ENCODE peak calls at places on chromosomes 11 and 22, in eight cellular contexts. Q is tibial artery; E is stimulated activated CD4-positive, alpha-beta T cell treated with anti-CD3 and anti-CD28 coated beads, Interleukin-4, amount 100 ng/mL, for 48 hours; R is amygdala; S is stimulated activated CD8-positive, alpha-beta memory T cell treated with anti-CD3 and anti-CD28 coated beads, Interleukin-15, amount 100 ng/mL, for 1 hour; N is neural crest cell; U is stimulated activated naive CD8-positive, alpha-beta T cell treated with anti-CD3 and anti-CD28 coated beads, Interleukin-15, Interleukin-2, amounts not matched to agents 100 U/mL and 50 U/mL, for 24 hours; P is stromal cell of bone marrow. D is an unnamed sample.

GRCh38 chr22:36237462-36238347 is 1.6 kb downstream of the APOL2 start:
- DNase-seq in Q (no peak), E (no peak), R (no peak), S (no peak), N (no peak), U (peak), P (no peak), D (no peak)

GRCh38 chr11:65486570-65487466 is 12.0 kb upstream of the MALAT1 start:
- DNase-seq in Q (no peak), E (no peak), R (no peak), S (no peak), N (no peak), U (no peak), P (no peak), D (no peak)

GRCh38 chr11:5618807-5619206 is 6.0 kb upstream of the TRIM34 start:
- DNase-seq in Q (no peak), E (no peak), R (no peak), S (no peak), N (no peak), U (no peak), P (peak), D (no peak)

GRCh38 chr11:77068461-77069335 is 1.9 kb downstream of the CAPN5 start:
- DNase-seq in Q (no peak), E (no peak), R (no peak), S (no peak), N (no peak), U (no peak), P (no peak), D (no peak)

GRCh38 chr22:48918585-48919186 is 909.0 kb downstream of the BRD1 start:
- DNase-seq in Q (no peak), E (no peak), R (no peak), S (no peak), N (no peak), U (no peak), P (no peak), D (no peak)

GRCh38 chr22:20234760-20235452 is 33.2 kb downstream of the RTN4R start:
- DNase-seq in Q (no peak), E (no peak), R (no peak), S (no peak), N (no peak), U (no peak), P (no peak), D (no peak)

GRCh38 chr11:60951909-60952741 is at the start of gene SLC15A3:
- DNase-seq in Q (peak), E (no peak), R (peak), S (no peak), N (no peak), U (peak), P (peak), D (no peak)

GRCh38 chr11:59175104-59175503 is 3.2 kb downstream of the DTX4 start:
- DNase-seq in Q (no peak), E (no peak), R (no peak), S (no peak), N (peak), U (no peak), P (no peak), D (no peak)

GRCh38 chr11:7077101-7077500 is 11.7 kb upstream of the RBMXL2 start:
- DNase-seq in Q (no peak), E (no peak), R (no peak), S (no peak), N (no peak), U (no peak), P (no peak), D (no peak)

GRCh38 chr22:36897611-36898010 is 15.8 kb upstream of the CSF2RB start:
- DNase-seq in Q (no peak), E (no peak), R (no peak), S (no peak), N (no peak), U (no peak), P (no peak), D (no peak)

GRCh38 chr22:43305806-43306205 is 37.4 kb downstream of the SCUBE1 start:
- DNase-seq in Q (no peak), E (no peak), R (no peak), S (no peak), N (no peak), U (no peak), P (no peak), D (no peak)

GRCh38 chr22:36252754-36253522 is at the start of gene APOL1:
- DNase-seq in Q (no peak), E (peak), R (no peak), S (no peak), N (no peak), U (peak), P (peak), D (peak)

GRCh38 chr22:17117400-17117799 is 3.8 kb downstream of the TMEM121B start:
- DNase-seq in Q (no peak), E (no peak), R (no peak), S (no peak), N (no peak), U (no peak), P (no peak), D (no peak)

GRCh38 chr11:46698597-46698996 is 1.8 kb downstream of the ARHGAP1 start:
- DNase-seq in Q (no peak), E (no peak), R (no peak), S (no peak), N (no peak), U (no peak), P (no peak), D (no peak)

GRCh38 chr11:134033696-134034491 is 35.0 kb upstream of the JAM3 start:
- DNase-seq in Q (peak), E (peak), R (peak), S (peak), N (peak), U (peak), P (peak), D (peak)

GRCh38 chr22:24834845-24835570 is 29.0 kb downstream of the SGSM1 start:
- DNase-seq in Q (no peak), E (no peak), R (no peak), S (no peak), N (no peak), U (no peak), P (no peak), D (no peak)

GRCh38 chr22:49577168-49578060 is 250.3 kb downstream of the BRD1 start:
- DNase-seq in Q (no peak), E (no peak), R (no peak), S (no peak), N (no peak), U (no peak), P (no peak), D (no peak)

GRCh38 chr11:117020287-117020686 is 77.9 kb downstream of the SIK3 start:
- DNase-seq in Q (no peak), E (no peak), R (no peak), S (no peak), N (no peak), U (peak), P (no peak), D (no peak)

GRCh38 chr11:3225159-3225758 is 6.6 kb upstream of the MRGPRG start:
- DNase-seq in Q (no peak), E (no peak), R (no peak), S (no peak), N (no peak), U (no peak), P (no peak), D (no peak)

GRCh38 chr11:125168875-125169537 is 4.5 kb downstream of the PKNOX2 start:
- DNase-seq in Q (no peak), E (no peak), R (no peak), S (no peak), N (no peak), U (no peak), P (no peak), D (no peak)

GRCh38 chr11:62933775-62934495 is 12.8 kb upstream of the CHRM1 start:
- DNase-seq in Q (no peak), E (no peak), R (no peak), S (no peak), N (no peak), U (no peak), P (no peak), D (no peak)

GRCh38 chr11:62410972-62411371 is 7.9 kb upstream of the SCGB1A1 start:
- DNase-seq in Q (no peak), E (no peak), R (no peak), S (no peak), N (no peak), U (no peak), P (no peak), D (no peak)

GRCh38 chr11:34395916-34396555 is 38.2 kb upstream of the ABTB2 start:
- DNase-seq in Q (no peak), E (no peak), R (no peak), S (no peak), N (no peak), U (no peak), P (peak), D (no peak)

GRCh38 chr11:9838229-9838628 is 174.4 kb downstream of the SWAP70 start:
- DNase-seq in Q (no peak), E (no peak), R (no peak), S (no peak), N (no peak), U (no peak), P (no peak), D (no peak)

GRCh38 chr11:126231725-126232459 is 20.3 kb downstream of the FAM118B start:
- DNase-seq in Q (no peak), E (no peak), R (no peak), S (no peak), N (no peak), U (no peak), P (no peak), D (no peak)

GRCh38 chr11:118883368-118884071 is at the start of gene CXCR5:
- DNase-seq in Q (no peak), E (no peak), R (no peak), S (no peak), N (no peak), U (peak), P (no peak), D (peak)

GRCh38 chr22:45600791-45601730 is 70.6 kb upstream of the ATXN10 start:
- DNase-seq in Q (no peak), E (no peak), R (no peak), S (no peak), N (no peak), U (no peak), P (peak), D (no peak)

GRCh38 chr22:20008221-20008995 is 8.2 kb downstream of the ARVCF start:
- DNase-seq in Q (no peak), E (no peak), R (no peak), S (no peak), N (no peak), U (no peak), P (no peak), D (no peak)

GRCh38 chr11:1516273-1517067 is 29.9 kb upstream of the MOB2 start:
- DNase-seq in Q (no peak), E (no peak), R (no peak), S (no peak), N (no peak), U (no peak), P (no peak), D (no peak)

GRCh38 chr11:12625438-12626071 is 48.7 kb upstream of the TEAD1 start:
- DNase-seq in Q (no peak), E (no peak), R (no peak), S (no peak), N (no peak), U (no peak), P (peak), D (no peak)

GRCh38 chr11:122441702-122442092 is 213.8 kb upstream of the UBASH3B start:
- DNase-seq in Q (no peak), E (no peak), R (no peak), S (no peak), N (no peak), U (no peak), P (no peak), D (no peak)

GRCh38 chr22:42873361-42873760 is 16.3 kb upstream of the ARFGAP3 start:
- DNase-seq in Q (no peak), E (no peak), R (no peak), S (no peak), N (no peak), U (no peak), P (no peak), D (no peak)